ENCODE peak calls at places on chromosomes 7 and 10, in five cellular contexts. E is tibial nerve, C is fibroblast of the aortic adventitia, X is kidney, Q is cardiac fibroblast. A is an unnamed sample.

GRCh38 chr7:105088456-105088855 is 74.5 kb downstream of the KMT2E start:
- DNase-seq in E (no peak), Q (no peak), C (no peak), X (no peak), A (no peak)

GRCh38 chr10:7350541-7351195 is 60.2 kb downstream of the SFMBT2 start:
- DNase-seq in Q (no peak), E (no peak), C (no peak), X (no peak), A (no peak)

GRCh38 chr7:155985518-155986427 is 173.5 kb upstream of the SHH start:
- DNase-seq in Q (no peak), X (peak), E (no peak), C (no peak), A (no peak)

GRCh38 chr10:123027861-123028260 is 19.1 kb downstream of the ACADSB start:
- DNase-seq in E (no peak), Q (peak), C (peak), X (no peak), A (no peak)

GRCh38 chr7:30166155-30166840 is 31.5 kb downstream of the MTURN start:
- DNase-seq in Q (no peak), C (no peak), E (no peak), X (no peak), A (no peak)

GRCh38 chr7:32318300-32319018 is 171.7 kb downstream of the LSM5 start:
- DNase-seq in C (no peak), E (no peak), X (peak), Q (no peak), A (no peak)

GRCh38 chr7:74544706-74545469 is 91.2 kb downstream of the GTF2IRD1 start:
- DNase-seq in X (no peak), Q (peak), C (peak), E (no peak), A (no peak)

GRCh38 chr10:4847580-4848020 is 21.6 kb downstream of the AKR1E2 start:
- DNase-seq in C (peak), X (no peak), E (no peak), Q (peak), A (peak)

DNA sequence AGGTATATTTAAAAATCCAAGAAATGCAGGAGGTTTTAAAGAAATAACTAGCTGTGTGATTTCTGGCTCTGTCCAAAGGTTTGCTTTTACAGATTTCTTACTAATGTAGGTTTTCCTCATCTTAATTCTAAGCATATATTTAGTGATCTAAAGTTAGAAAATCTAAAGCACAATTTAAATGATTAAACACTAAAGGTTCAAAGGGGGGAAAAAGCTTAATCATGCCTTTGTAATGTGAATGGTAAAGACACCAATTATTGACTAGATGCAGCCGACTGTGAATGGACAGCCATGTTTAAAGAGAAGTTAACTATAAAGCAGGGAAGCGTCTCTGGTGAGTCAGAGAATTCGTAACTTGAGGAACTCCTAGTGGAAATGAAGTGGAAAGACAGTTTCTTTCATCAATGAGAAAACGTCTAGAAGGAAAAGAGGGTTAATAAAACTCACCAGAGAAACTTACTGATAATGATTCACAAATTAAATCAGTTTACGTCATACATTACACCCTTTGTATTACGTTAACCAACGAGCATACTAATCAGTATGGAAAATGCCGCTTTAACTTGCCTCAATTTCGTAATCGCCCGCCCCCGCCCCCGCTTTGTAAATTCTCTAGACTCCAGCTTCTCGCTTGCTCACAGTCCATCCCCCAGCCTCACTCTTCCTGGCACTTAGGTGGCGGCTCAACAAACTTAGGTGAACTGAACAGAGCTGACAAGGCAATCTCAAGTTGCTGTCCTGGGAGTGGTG is 1.1 kb upstream of the HBP1 start:
- DNase-seq in E (peak), C (peak), Q (peak), X (no peak), A (no peak)
- TF ChIP-seq CTCF in E (peak), C (peak), Q (peak), X (peak), A (peak)

GRCh38 chr10:117929321-117930067 is 117.2 kb downstream of the RAB11FIP2 start:
- DNase-seq in E (no peak), C (no peak), X (no peak), Q (no peak), A (no peak)
- TF ChIP-seq CTCF in E (no peak), C (no peak), X (no peak), Q (no peak), A (no peak)

GRCh38 chr10:61974611-61975010 is 73.1 kb downstream of the ARID5B start:
- DNase-seq in Q (peak), E (peak), C (peak), X (no peak), A (no peak)

GRCh38 chr10:61973923-61974322 is 72.4 kb downstream of the ARID5B start:
- DNase-seq in X (no peak), Q (peak), C (no peak), E (no peak), A (no peak)

GRCh38 chr10:61981460-61981859 is 80.0 kb downstream of the ARID5B start:
- DNase-seq in E (no peak), X (no peak), Q (no peak), C (no peak), A (no peak)

GRCh38 chr10:61975107-61975932 is 73.8 kb downstream of the ARID5B start:
- DNase-seq in X (no peak), C (peak), Q (peak), E (no peak), A (no peak)

GRCh38 chr10:61978965-61979364 is 77.5 kb downstream of the ARID5B start:
- DNase-seq in Q (peak), X (no peak), C (no peak), E (no peak), A (no peak)
- TF ChIP-seq CTCF in Q (peak), X (peak), C (no peak), E (no peak), A (no peak)

GRCh38 chr7:148903504-148903903 is 19.4 kb upstream of the EZH2 start:
- DNase-seq in Q (no peak), X (no peak), C (no peak), E (no peak), A (no peak)
- TF ChIP-seq CTCF in Q (no peak), X (no peak), C (no peak), E (no peak), A (no peak)

GRCh38 chr10:32940321-32941264 is 17.4 kb downstream of the ITGB1 start:
- DNase-seq in Q (no peak), X (no peak), E (no peak), C (no peak), A (no peak)

GRCh38 chr10:32943395-32943794 is 14.6 kb downstream of the ITGB1 start:
- DNase-seq in X (no peak), C (no peak), Q (no peak), E (no peak), A (no peak)

GRCh38 chr10:32942081-32942480 is 15.9 kb downstream of the ITGB1 start:
- DNase-seq in X (no peak), C (no peak), E (no peak), Q (no peak), A (no peak)

GRCh38 chr10:32939296-32940111 is 18.5 kb downstream of the ITGB1 start:
- DNase-seq in C (no peak), Q (no peak), E (no peak), X (no peak), A (no peak)

GRCh38 chr10:32941357-32941756 is 16.7 kb downstream of the ITGB1 start:
- DNase-seq in C (peak), X (no peak), E (no peak), Q (no peak), A (no peak)
- TF ChIP-seq CTCF in C (no peak), X (no peak), E (no peak), Q (no peak), A (no peak)

DNA sequence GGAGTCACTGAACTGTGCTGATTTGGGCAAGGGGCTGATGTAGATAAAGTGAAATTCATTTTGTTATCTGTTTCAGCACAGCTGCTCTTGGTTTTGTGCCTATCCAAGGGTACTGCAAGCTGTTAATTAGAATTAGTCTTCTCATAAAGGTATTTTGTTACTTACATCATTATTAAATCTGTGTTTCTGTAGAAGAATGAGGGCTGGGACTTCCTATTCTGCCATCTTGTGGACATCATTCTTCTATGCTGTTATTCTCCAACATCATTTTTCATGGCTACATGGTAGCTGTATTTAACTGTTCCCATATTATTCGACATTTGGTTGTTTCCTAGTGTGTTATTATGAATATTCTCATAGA is 76.2 kb upstream of the CCDC71L start:
- DNase-seq in Q (peak), X (no peak), C (peak), E (no peak), A (no peak)
- TF ChIP-seq CTCF in Q (peak), X (peak), C (peak), E (no peak), A (peak)

A was measured in AG09319.